ENCODE peak calls at places on chromosomes 5 and 9, in four cellular contexts. H is body of pancreas, K is K562, D is stomach. X is an unnamed sample.

GRCh38 chr9:129868571-129869486 is 33.6 kb downstream of the USP20 start:
- DNase-seq in H (no peak), K (no peak), D (peak; percentile 51), X (no peak)

GRCh38 chr9:752201-752600 is 89.3 kb upstream of the DMRT1 start:
- DNase-seq in H (no peak), K (no peak), D (no peak), X (no peak)

GRCh38 chr9:11893331-11893730 is 799.9 kb upstream of the TYRP1 start:
- DNase-seq in H (no peak), K (no peak), D (no peak), X (no peak)

GRCh38 chr5:171989276-171989675 is 17.2 kb downstream of the FBXW11 start:
- DNase-seq in H (no peak), K (no peak), D (no peak), X (no peak)

GRCh38 chr9:105676351-105676923 is 14.2 kb downstream of the TAL2 start:
- DNase-seq in H (no peak), K (peak; percentile 55), D (no peak), X (no peak)

GRCh38 chr5:95043234-95043633 is 241.7 kb downstream of the MCTP1 start:
- DNase-seq in H (no peak), K (no peak), D (no peak), X (no peak)

GRCh38 chr5:125890387-125890955 is 532.7 kb upstream of the GRAMD2B start:
- DNase-seq in H (no peak), K (no peak), D (no peak), X (no peak)

GRCh38 chr9:72828281-72828731 is 124.5 kb downstream of the ALDH1A1 start:
- DNase-seq in H (no peak), K (no peak), D (no peak), X (no peak)

GRCh38 chr5:94391996-94392395 is 226.4 kb downstream of the KIAA0825 start:
- DNase-seq in H (no peak), K (no peak), D (no peak), X (no peak)

GRCh38 chr5:107700486-107700885 is 29.7 kb upstream of the EFNA5 start:
- DNase-seq in H (no peak), K (no peak), D (no peak), X (no peak)

GRCh38 chr9:137423001-137423809 is at the start of the genes EXD3 and NOXA1:
- DNase-seq in H (peak; percentile 95), K (peak; percentile 98), D (peak; percentile 96), X (peak; percentile 91)
- TF ChIP-seq POLR2A in H (no peak), K (no peak), D (no peak), X (peak; percentile 33)

DNA sequence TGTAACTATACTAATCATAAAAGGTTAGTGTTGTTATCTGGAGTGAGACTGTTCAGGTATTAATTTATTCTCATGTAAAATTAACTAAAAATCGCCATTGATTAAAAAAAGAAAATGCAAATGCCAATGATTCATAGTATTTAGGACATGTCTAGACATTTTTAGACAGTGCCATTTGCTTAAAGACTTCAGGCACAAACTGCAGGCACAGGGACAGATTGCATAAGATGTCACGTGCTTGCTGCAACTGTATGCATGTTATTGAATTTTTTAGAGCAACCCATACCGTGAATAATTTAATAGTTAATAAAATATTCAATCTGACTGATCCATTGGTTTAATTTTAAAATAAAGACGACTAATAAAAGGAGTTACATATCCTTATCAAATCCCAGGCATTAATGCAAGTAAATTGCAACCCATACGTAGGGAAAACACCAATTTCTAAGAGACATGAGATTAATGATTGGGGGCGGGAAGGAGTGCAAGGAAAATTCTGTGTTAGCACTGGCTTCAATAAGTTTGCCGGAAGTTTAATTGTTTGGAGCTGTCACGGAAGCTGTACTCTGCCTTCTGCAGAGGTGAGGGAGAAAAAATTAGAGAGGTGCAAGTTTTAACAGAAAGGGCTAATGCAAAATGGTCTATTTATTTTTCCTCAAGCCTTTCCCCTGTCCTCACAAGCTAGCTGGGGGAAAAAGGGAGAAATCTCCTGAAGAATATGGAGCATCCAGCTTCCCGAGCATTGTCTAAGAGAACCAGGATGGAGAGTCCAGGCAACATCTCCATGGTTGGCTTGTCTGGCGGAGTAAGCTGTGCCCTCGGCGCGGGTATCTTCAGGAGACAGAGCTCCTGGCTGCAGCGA is 2.9 kb downstream of the EDIL3 start:
- DNase-seq in H (peak; percentile 5), K (no peak), D (no peak), X (peak; percentile 20)
- H3K27me3 ChIP-seq in H (no peaks in the 10 kb centered on the region), K (no peaks in the 10 kb centered on the region), D (peaks cover 35% of the 10 kb centered on the region), X (no peaks in the 10 kb centered on the region)

GRCh38 chr9:128428644-128429504 is 8.2 kb downstream of the CERCAM start:
- DNase-seq in H (no peak), K (peak; percentile 88), D (no peak), X (no peak)
- TF ChIP-seq POLR2A in H (no peak), K (peak; percentile 91), D (no peak), X (no peak)

GRCh38 chr5:127936439-127936972 is 147.1 kb upstream of the SLC12A2 start:
- DNase-seq in H (no peak), K (no peak), D (no peak), X (no peak)

GRCh38 chr5:127935398-127935797 is 148.2 kb upstream of the SLC12A2 start:
- DNase-seq in H (no peak), K (no peak), D (no peak), X (no peak)

GRCh38 chr5:127940854-127941253 is 142.7 kb upstream of the SLC12A2 start:
- DNase-seq in H (no peak), K (no peak), D (no peak), X (no peak)

GRCh38 chr5:127941646-127942045 is 141.9 kb upstream of the SLC12A2 start:
- DNase-seq in H (no peak), K (no peak), D (no peak), X (no peak)

GRCh38 chr5:127938746-127939145 is 144.8 kb upstream of the SLC12A2 start:
- DNase-seq in H (no peak), K (no peak), D (no peak), X (no peak)
- H3K27me3 ChIP-seq in H (no peaks in the 10 kb centered on the region), K (no peaks in the 10 kb centered on the region), D (no peaks in the 10 kb centered on the region), X (no peaks in the 10 kb centered on the region)

GRCh38 chr9:127398715-127399400 is 1.9 kb downstream of the SLC2A8 start:
- DNase-seq in H (no peak), K (no peak), D (no peak), X (no peak)

GRCh38 chr9:127396253-127396807 is 639 bp upstream of the SLC2A8 start:
- DNase-seq in H (no peak), K (no peak), D (no peak), X (no peak)

GRCh38 chr9:127396808-127397721 is at the start of gene SLC2A8:
- DNase-seq in H (peak; percentile 99), K (peak; percentile 99), D (peak; percentile 99), X (peak; percentile 99)

GRCh38 chr9:127399736-127400269 is 2.8 kb downstream of the SLC2A8 start:
- DNase-seq in H (no peak), K (no peak), D (no peak), X (no peak)

GRCh38 chr9:127397722-127398647 is 1.0 kb downstream of the SLC2A8 start:
- DNase-seq in H (peak; percentile 55), K (peak; percentile 34), D (peak; percentile 40), X (peak; percentile 57)
- TF ChIP-seq POLR2A in H (no peak), K (no peak), D (no peak), X (no peak)

DNA sequence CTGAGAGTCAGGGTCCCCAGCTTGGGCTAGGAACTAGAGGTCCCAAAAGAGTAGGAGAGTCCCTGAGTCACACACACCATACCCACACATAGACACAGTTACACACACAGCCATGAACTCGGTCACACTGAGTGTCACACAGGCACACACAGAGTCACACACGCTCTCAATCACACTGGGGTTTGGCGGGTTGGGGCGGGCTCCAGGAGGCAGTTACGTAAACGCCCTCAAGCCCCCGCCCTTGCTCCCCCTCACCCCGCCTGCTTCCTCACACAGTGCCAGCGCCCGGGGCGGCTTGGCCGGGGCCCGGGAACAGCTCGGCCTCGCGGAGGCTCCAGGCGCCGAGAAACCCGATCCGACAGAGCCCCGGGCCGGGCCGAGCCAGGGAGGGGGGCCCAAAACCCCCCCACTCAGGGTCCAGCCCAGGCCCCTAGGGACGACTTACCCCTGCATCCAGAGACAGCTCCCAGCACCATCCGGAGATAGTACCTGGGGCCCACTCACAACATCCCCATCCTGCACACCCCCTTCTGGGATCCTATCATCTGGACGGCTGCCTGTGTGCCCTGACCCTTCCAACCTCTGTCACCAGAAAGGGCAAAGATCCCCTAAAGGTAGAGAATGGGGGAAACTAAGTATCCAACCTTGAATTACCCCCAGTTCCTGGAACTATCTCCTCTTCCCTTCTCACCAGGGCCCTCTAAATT is 3.5 kb upstream of the CNTFR start:
- DNase-seq in H (peak; percentile 47), K (no peak), D (peak; percentile 44), X (peak; percentile 88)
- H3K27me3 ChIP-seq in H (peaks cover 3% of the 10 kb centered on the region), K (peaks cover 6% of the 10 kb centered on the region), D (peaks cover 64% of the 10 kb centered on the region), X (peaks cover 8% of the 10 kb centered on the region)

GRCh38 chr5:138464388-138465287 is 641 bp upstream of the EGR1 start:
- DNase-seq in H (peak; percentile 98), K (peak; percentile 94), D (peak; percentile 97), X (peak; percentile 99)
- TF ChIP-seq POLR2A in H (peak; percentile 93), K (peak; percentile 90), D (no peak), X (no peak)

DNA sequence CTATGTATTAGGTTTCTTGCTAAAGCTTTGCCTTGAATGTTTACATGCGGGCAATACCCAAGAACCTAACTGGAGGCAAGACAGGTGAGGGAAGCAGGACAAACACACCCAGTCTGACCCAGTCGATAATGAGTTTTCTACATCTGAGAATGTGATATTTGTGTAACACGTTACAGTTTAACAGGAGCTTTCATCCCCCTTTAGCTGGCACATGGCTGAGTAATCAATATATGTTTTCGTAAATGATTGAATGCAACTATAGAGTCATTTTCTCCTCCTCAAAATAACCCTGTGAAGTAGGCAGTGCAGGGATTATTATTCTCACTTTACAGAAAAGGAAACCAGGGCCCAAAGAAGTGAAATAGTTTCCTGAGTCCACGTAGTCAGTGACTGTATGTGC is 84.7 kb upstream of the HTR4 start:
- DNase-seq in H (no peak), K (no peak), D (no peak), X (no peak)
- H3K27me3 ChIP-seq in H (no peaks in the 10 kb centered on the region), K (no peaks in the 10 kb centered on the region), D (no peaks in the 10 kb centered on the region), X (no peaks in the 10 kb centered on the region)

DNA sequence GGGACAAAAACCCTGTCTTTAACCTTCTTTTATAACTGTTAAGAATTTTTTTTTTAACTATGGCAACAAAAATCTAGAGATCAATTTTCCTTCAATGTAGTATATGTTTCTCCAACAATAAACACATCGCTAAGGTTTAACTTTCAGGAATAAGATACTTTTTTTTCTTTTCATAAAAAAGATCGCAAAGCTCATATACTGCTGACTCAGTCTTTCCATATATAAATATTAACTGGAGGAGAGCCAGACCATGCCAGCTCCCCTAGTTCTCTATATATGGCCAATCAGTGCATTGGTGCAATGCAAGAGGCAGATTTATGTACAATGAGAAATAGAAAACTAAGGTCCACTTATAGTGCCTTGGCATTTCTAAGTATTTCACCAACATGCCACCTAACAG is 89.2 kb upstream of the GAS1 start:
- DNase-seq in H (no peak), K (no peak), D (no peak), X (no peak)
- TF ChIP-seq POLR2A in H (no peak), K (no peak), D (no peak), X (no peak)

X was measured in uterus.